ENCODE peak calls at places on chromosomes 2 and 18, in ten cellular contexts. C is DND-41, M is HepG2, Z is GM23248, E is endothelial cell of umbilical vein, B is H1, T is mammary epithelial cell, H is PC-9, V is OCI-LY7, W is IMR-90. L is an unnamed sample. For H4K20me1, the result is how much of the 10 kb centered on the place peaks cover.

GRCh38 chr18:24111936-24112335 is 26.9 kb upstream of the CABYR start:
- DNase-seq in C (no peak), M (no peak), Z (no peak), E (no peak), B (no peak), T (no peak), H (no peak), V (no peak), W (no peak), L (no peak)

GRCh38 chr18:23136326-23137092 is 1.2 kb downstream of the CABLES1 start:
- DNase-seq in C (no peak), M (no peak), Z (peak), E (no peak), B (no peak), T (peak), H (no peak), V (no peak), W (no peak), L (peak)

GRCh38 chr2:133844214-133844892 is 276.1 kb upstream of the NCKAP5 start:
- DNase-seq in C (peak), M (peak), Z (peak), E (peak), B (peak), T (peak), H (no peak), V (peak), W (peak), L (peak)

GRCh38 chr2:8234253-8234652 is 447.6 kb upstream of the ID2 start:
- DNase-seq in C (no peak), M (no peak), Z (no peak), E (no peak), B (no peak), T (no peak), H (no peak), V (peak), W (no peak), L (no peak)

GRCh38 chr2:66495788-66496640 is 61.1 kb downstream of the MEIS1 start:
- DNase-seq in C (no peak), M (peak), Z (peak), E (peak), B (no peak), T (peak), H (peak), V (no peak), W (peak), L (peak)

GRCh38 chr2:241309684-241310117 is 5.8 kb downstream of the HDLBP start:
- DNase-seq in C (peak), M (no peak), Z (peak), E (no peak), B (peak), T (peak), H (peak), V (peak), W (peak), L (no peak)

GRCh38 chr18:23616258-23616657 is 30.0 kb upstream of the NPC1 start:
- DNase-seq in C (no peak), M (no peak), Z (no peak), E (no peak), B (no peak), T (no peak), H (no peak), V (no peak), W (no peak), L (no peak)

GRCh38 chr2:28684142-28684858 is 67.3 kb upstream of the PPP1CB start:
- DNase-seq in C (no peak), M (peak), Z (no peak), E (no peak), B (no peak), T (no peak), H (no peak), V (no peak), W (no peak), L (no peak)

GRCh38 chr2:8535821-8536685 is 145.8 kb upstream of the ID2 start:
- DNase-seq in C (no peak), M (no peak), Z (peak), E (no peak), B (no peak), T (no peak), H (no peak), V (peak), W (no peak), L (no peak)

GRCh38 chr2:203347375-203347774 is 19.2 kb downstream of the ABI2 start:
- DNase-seq in C (no peak), M (no peak), Z (no peak), E (no peak), B (no peak), T (no peak), H (no peak), V (no peak), W (no peak), L (no peak)

GRCh38 chr2:151299940-151300539 is 10.6 kb upstream of the NMI start:
- DNase-seq in C (no peak), M (no peak), Z (peak), E (no peak), B (no peak), T (no peak), H (no peak), V (no peak), W (peak), L (no peak)

GRCh38 chr2:236679906-236680305 is 110.3 kb downstream of the ACKR3 start:
- DNase-seq in C (no peak), M (no peak), Z (peak), E (no peak), B (no peak), T (peak), H (no peak), V (no peak), W (peak), L (no peak)

GRCh38 chr2:97974471-97974870 is 21.3 kb downstream of the TMEM131 start:
- DNase-seq in C (no peak), M (no peak), Z (no peak), E (no peak), B (no peak), T (no peak), H (no peak), V (no peak), W (no peak), L (no peak)

GRCh38 chr18:49510393-49511115 is 23.5 kb upstream of the C18orf32 start:
- DNase-seq in C (peak), M (no peak), Z (peak), E (peak), B (peak), T (peak), H (no peak), V (peak), W (peak), L (peak)

GRCh38 chr2:20597868-20598183 is 53.1 kb downstream of the HS1BP3 start:
- DNase-seq in C (no peak), M (no peak), Z (no peak), E (no peak), B (no peak), T (no peak), H (no peak), V (no peak), W (no peak), L (no peak)

GRCh38 chr2:234476766-234477165 is 20.1 kb downstream of the ARL4C start:
- DNase-seq in C (no peak), M (no peak), Z (no peak), E (no peak), B (no peak), T (no peak), H (no peak), V (no peak), W (no peak), L (no peak)

GRCh38 chr2:174561283-174562275 is 36.0 kb downstream of the WIPF1 start:
- DNase-seq in C (no peak), M (no peak), Z (peak), E (peak), B (no peak), T (no peak), H (no peak), V (no peak), W (peak), L (no peak)

GRCh38 chr2:135186054-135186453 is 134.0 kb downstream of the RAB3GAP1 start:
- DNase-seq in C (no peak), M (no peak), Z (no peak), E (no peak), B (no peak), T (no peak), H (no peak), V (no peak), W (no peak), L (no peak)

GRCh38 chr2:30034052-30034775 is 112.6 kb upstream of the YPEL5 start:
- DNase-seq in C (no peak), M (no peak), Z (no peak), E (no peak), B (no peak), T (no peak), H (no peak), V (no peak), W (no peak), L (no peak)

GRCh38 chr2:11899896-11900295 is 153.5 kb downstream of the LPIN1 start:
- DNase-seq in C (no peak), M (no peak), Z (no peak), E (no peak), B (no peak), T (no peak), H (no peak), V (no peak), W (no peak), L (no peak)

GRCh38 chr2:65800998-65801397 is 368.6 kb upstream of the SPRED2 start:
- DNase-seq in C (peak), M (no peak), Z (peak), E (no peak), B (peak), T (peak), H (no peak), V (no peak), W (peak), L (peak)

GRCh38 chr18:74310411-74310810 is 5.2 kb upstream of the C18orf63 start:
- DNase-seq in C (no peak), M (peak), Z (peak), E (peak), B (no peak), T (peak), H (peak), V (peak), W (peak), L (peak)

GRCh38 chr18:23547306-23547705 is 39.0 kb downstream of the NPC1 start:
- DNase-seq in C (no peak), M (no peak), Z (no peak), E (no peak), B (no peak), T (peak), H (peak), V (no peak), W (no peak), L (no peak)

GRCh38 chr2:8860239-8860638 is 22.8 kb upstream of the KIDINS220 start:
- DNase-seq in C (no peak), M (no peak), Z (peak), E (no peak), B (no peak), T (peak), H (no peak), V (no peak), W (no peak), L (no peak)

GRCh38 chr2:112033600-112033999 is 21.5 kb upstream of the TMEM87B start:
- DNase-seq in C (no peak), M (no peak), Z (peak), E (no peak), B (no peak), T (peak), H (peak), V (no peak), W (peak), L (no peak)

GRCh38 chr2:113818382-113818951 is 62.0 kb upstream of the SLC35F5 start:
- DNase-seq in C (no peak), M (peak), Z (peak), E (peak), B (no peak), T (peak), H (peak), V (no peak), W (peak), L (peak)

GRCh38 chr2:46850742-46851141 is 64.9 kb downstream of the MCFD2 start:
- DNase-seq in C (no peak), M (no peak), Z (peak), E (peak), B (no peak), T (peak), H (peak), V (no peak), W (peak), L (no peak)

GRCh38 chr2:162574615-162575452 is 230.9 kb downstream of the GCA start:
- DNase-seq in C (no peak), M (peak), Z (no peak), E (no peak), B (no peak), T (no peak), H (no peak), V (no peak), W (no peak), L (no peak)

GRCh38 chr2:86592547-86593230 is 29.4 kb upstream of the CHMP3 start:
- DNase-seq in C (no peak), M (no peak), Z (peak), E (no peak), B (no peak), T (peak), H (no peak), V (no peak), W (peak), L (no peak)

GRCh38 chr2:120398961-120399888 is 53.3 kb downstream of the INHBB start:
- DNase-seq in C (no peak), M (peak), Z (no peak), E (no peak), B (no peak), T (peak), H (peak), V (no peak), W (no peak), L (peak)

GRCh38 chr18:10015288-10015701 is 101.5 kb downstream of the VAPA start:
- DNase-seq in C (no peak), M (no peak), Z (peak), E (no peak), B (no peak), T (peak), H (peak), V (no peak), W (peak), L (no peak)

GRCh38 chr2:86476092-86476491 is 34.9 kb downstream of the KDM3A start:
- DNase-seq in C (no peak), M (no peak), Z (peak), E (no peak), B (no peak), T (no peak), H (no peak), V (no peak), W (peak), L (no peak)

GRCh38 chr18:69408522-69408921 is 7.8 kb downstream of the DOK6 start:
- DNase-seq in C (no peak), M (no peak), Z (no peak), E (no peak), B (no peak), T (no peak), H (no peak), V (no peak), W (no peak), L (no peak)

GRCh38 chr2:218852911-218853667 is 6.5 kb upstream of the WNT6 start:
- DNase-seq in C (peak), M (peak), Z (peak), E (peak), B (peak), T (peak), H (no peak), V (peak), W (peak), L (peak)

GRCh38 chr2:71353247-71353646 is 21.7 kb downstream of the ZNF638 start:
- DNase-seq in C (no peak), M (no peak), Z (no peak), E (no peak), B (no peak), T (no peak), H (no peak), V (no peak), W (no peak), L (no peak)

GRCh38 chr18:8929381-8929780 is 173.1 kb upstream of the NDUFV2 start:
- DNase-seq in C (no peak), M (no peak), Z (peak), E (no peak), B (no peak), T (peak), H (no peak), V (no peak), W (no peak), L (no peak)

GRCh38 chr18:41113885-41114482 is 841.0 kb upstream of the PIK3C3 start:
- DNase-seq in C (no peak), M (no peak), Z (peak), E (no peak), B (no peak), T (peak), H (no peak), V (no peak), W (peak), L (no peak)

DNA sequence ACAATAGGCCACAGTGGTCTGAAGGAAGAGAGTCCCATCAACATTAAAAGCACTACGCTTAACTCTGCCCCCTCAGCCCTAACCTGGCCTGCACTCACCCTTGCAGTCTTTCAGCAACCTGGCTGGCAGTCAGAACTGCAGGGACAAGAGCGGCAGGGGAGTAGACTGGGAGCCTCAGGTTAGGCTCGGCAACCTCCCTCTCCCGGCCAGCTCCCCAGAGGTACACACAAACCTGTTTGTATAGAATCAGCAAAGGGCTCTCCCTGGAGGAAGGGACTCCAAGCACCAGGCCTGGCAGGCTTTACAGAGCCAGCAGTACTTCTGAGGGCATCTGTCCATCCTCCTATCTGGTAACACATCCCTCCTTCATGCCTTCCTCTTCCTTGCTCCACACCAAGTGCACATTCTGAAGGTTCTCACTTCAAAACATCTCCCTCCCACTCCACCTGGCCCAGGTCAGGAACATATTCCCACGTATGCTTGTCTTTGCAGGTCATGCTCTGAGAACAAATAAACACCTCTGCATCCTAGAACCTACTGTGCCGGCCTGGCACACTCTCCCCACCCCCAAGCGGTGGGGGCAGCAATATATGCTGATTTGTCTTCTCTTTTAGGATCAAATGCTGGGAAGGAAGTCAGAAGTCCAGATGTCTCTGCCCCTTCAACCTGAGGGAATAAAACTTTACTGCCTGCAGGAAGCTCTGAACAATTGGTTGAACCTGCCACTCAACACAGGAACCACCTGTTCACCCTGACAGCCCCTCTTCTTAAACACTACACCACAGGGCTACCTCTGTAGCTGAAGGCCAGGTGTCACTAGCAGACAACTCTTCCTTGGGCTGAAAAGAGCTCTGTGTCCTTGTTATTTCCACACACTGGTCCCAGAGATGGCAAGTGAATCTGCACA is 12.6 kb upstream of the SFXN5 start:
- DNase-seq in C (no peak), M (no peak), Z (no peak), E (peak), B (no peak), T (no peak), H (no peak), V (no peak), W (no peak), L (no peak)
- H4K20me1 ChIP-seq in C (under half), M (under half), Z (under half), E (under half), B (under half), T (under half), H (under half), V (under half), W (half or more), L (under half)

DNA sequence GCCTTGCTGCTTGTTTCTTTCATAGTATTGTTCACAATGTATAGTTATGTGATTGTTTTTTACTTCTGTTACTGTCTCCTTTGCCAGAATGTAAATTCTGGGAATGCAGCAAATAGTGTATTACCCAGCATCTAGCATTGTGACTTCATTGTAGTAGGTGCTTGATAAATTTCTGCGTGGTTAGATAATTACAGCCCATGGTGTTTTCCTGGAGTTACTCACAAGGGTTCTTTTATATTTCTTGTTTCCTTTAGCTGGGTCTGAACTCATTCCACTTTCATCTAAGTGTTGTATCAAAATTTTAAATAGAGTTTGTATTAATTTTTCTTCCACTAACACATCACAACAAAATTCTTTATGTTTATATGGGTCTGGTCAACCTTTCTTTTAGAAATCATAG is 132.6 kb downstream of the MAP4K4 start:
- DNase-seq in C (no peak), M (no peak), Z (no peak), E (no peak), B (no peak), T (no peak), H (no peak), V (no peak), W (no peak), L (no peak)
- H4K20me1 ChIP-seq in C (under half), M (under half), Z (under half), E (under half), B (under half), T (under half), H (under half), V (under half), W (under half), L (under half)

GRCh38 chr2:10329880-10330699 is 27.4 kb downstream of the HPCAL1 start:
- DNase-seq in C (peak), M (peak), Z (peak), E (peak), B (no peak), T (no peak), H (no peak), V (peak), W (peak), L (no peak)
- H4K20me1 ChIP-seq in C (under half), M (under half), Z (under half), E (under half), B (under half), T (under half), H (half or more), V (under half), W (under half), L (under half)

GRCh38 chr2:47862949-47863348 is 43.3 kb downstream of the FBXO11 start:
- DNase-seq in C (no peak), M (no peak), Z (no peak), E (no peak), B (no peak), T (no peak), H (no peak), V (no peak), W (no peak), L (no peak)
- H4K20me1 ChIP-seq in C (half or more), M (under half), Z (under half), E (under half), B (under half), T (under half), H (half or more), V (under half), W (half or more), L (under half)

L was measured in H9.